ENCODE peak calls at places on chromosomes 1 and 21, in six cellular contexts. One of them, this sample, is unnamed. For H3K4me1 and H3K36me3, the result is how much of the 10 kb centered on the place peaks cover.

GRCh38 chr1:147214842-147215539 is 10.1 kb downstream of the FMO5 start:
- DNase-seq in psoas muscle: no peak
- DNase-seq in endothelial cell of umbilical vein: no peak
- DNase-seq in thoracic aorta: no peak
- DNase-seq in fibroblast of lung: no peak
- DNase-seq in cardiac muscle cell: peak
- DNase-seq in this sample: no peak

GRCh38 chr1:119962296-119962968 is 66.1 kb upstream of the ADAM30 start:
- DNase-seq in psoas muscle: no peak
- DNase-seq in endothelial cell of umbilical vein: no peak
- DNase-seq in thoracic aorta: no peak
- DNase-seq in fibroblast of lung: peak
- DNase-seq in cardiac muscle cell: peak
- DNase-seq in this sample: no peak

GRCh38 chr1:1434131-1434811 is 1.2 kb upstream of the VWA1 start:
- DNase-seq in psoas muscle: peak
- DNase-seq in endothelial cell of umbilical vein: no peak
- DNase-seq in thoracic aorta: no peak
- DNase-seq in fibroblast of lung: no peak
- DNase-seq in cardiac muscle cell: peak
- DNase-seq in this sample: no peak

GRCh38 chr1:64073705-64074104 is 129.7 kb upstream of the UBE2U start:
- DNase-seq in psoas muscle: no peak
- DNase-seq in endothelial cell of umbilical vein: no peak
- DNase-seq in thoracic aorta: no peak
- DNase-seq in fibroblast of lung: peak
- DNase-seq in cardiac muscle cell: no peak
- DNase-seq in this sample: no peak

GRCh38 chr1:246792603-246793002 is 68.4 kb downstream of the SCCPDH start:
- DNase-seq in psoas muscle: no peak
- DNase-seq in endothelial cell of umbilical vein: no peak
- DNase-seq in thoracic aorta: no peak
- DNase-seq in fibroblast of lung: no peak
- DNase-seq in cardiac muscle cell: no peak
- DNase-seq in this sample: no peak

GRCh38 chr1:245067257-245067656 is 87.5 kb upstream of the KIF26B start:
- DNase-seq in psoas muscle: no peak
- DNase-seq in endothelial cell of umbilical vein: no peak
- DNase-seq in thoracic aorta: no peak
- DNase-seq in fibroblast of lung: peak
- DNase-seq in cardiac muscle cell: peak
- DNase-seq in this sample: no peak

GRCh38 chr1:205507896-205508714 is 3.6 kb downstream of the CDK18 start:
- DNase-seq in psoas muscle: no peak
- DNase-seq in endothelial cell of umbilical vein: no peak
- DNase-seq in thoracic aorta: no peak
- DNase-seq in fibroblast of lung: no peak
- DNase-seq in cardiac muscle cell: no peak
- DNase-seq in this sample: no peak

GRCh38 chr21:39807738-39808137 is 59.5 kb upstream of the PCP4 start:
- DNase-seq in psoas muscle: no peak
- DNase-seq in endothelial cell of umbilical vein: no peak
- DNase-seq in thoracic aorta: no peak
- DNase-seq in fibroblast of lung: no peak
- DNase-seq in cardiac muscle cell: no peak
- DNase-seq in this sample: no peak

GRCh38 chr1:22053018-22053860 is 730 bp downstream of the CDC42 start:
- DNase-seq in psoas muscle: peak
- DNase-seq in endothelial cell of umbilical vein: peak
- DNase-seq in thoracic aorta: no peak
- DNase-seq in fibroblast of lung: peak
- DNase-seq in cardiac muscle cell: peak
- DNase-seq in this sample: peak

GRCh38 chr1:236914375-236914774 is 89.9 kb downstream of the MT1HL1 start:
- DNase-seq in psoas muscle: no peak
- DNase-seq in endothelial cell of umbilical vein: no peak
- DNase-seq in thoracic aorta: no peak
- DNase-seq in fibroblast of lung: no peak
- DNase-seq in cardiac muscle cell: no peak
- DNase-seq in this sample: no peak

GRCh38 chr21:36751383-36751782 is 52.5 kb downstream of the SIM2 start:
- DNase-seq in psoas muscle: no peak
- DNase-seq in endothelial cell of umbilical vein: no peak
- DNase-seq in thoracic aorta: no peak
- DNase-seq in fibroblast of lung: no peak
- DNase-seq in cardiac muscle cell: no peak
- DNase-seq in this sample: no peak

GRCh38 chr1:93061895-93062792 is 16.9 kb upstream of the MTF2 start:
- DNase-seq in psoas muscle: no peak
- DNase-seq in endothelial cell of umbilical vein: peak
- DNase-seq in thoracic aorta: no peak
- DNase-seq in fibroblast of lung: peak
- DNase-seq in cardiac muscle cell: peak
- DNase-seq in this sample: no peak

GRCh38 chr1:210378721-210379120 is 50.0 kb downstream of the HHAT start:
- DNase-seq in psoas muscle: no peak
- DNase-seq in endothelial cell of umbilical vein: no peak
- DNase-seq in thoracic aorta: no peak
- DNase-seq in fibroblast of lung: no peak
- DNase-seq in cardiac muscle cell: no peak
- DNase-seq in this sample: no peak

GRCh38 chr1:200784576-200784975 is 45.9 kb downstream of the CAMSAP2 start:
- DNase-seq in psoas muscle: no peak
- DNase-seq in endothelial cell of umbilical vein: no peak
- DNase-seq in thoracic aorta: no peak
- DNase-seq in fibroblast of lung: peak
- DNase-seq in cardiac muscle cell: no peak
- DNase-seq in this sample: no peak

GRCh38 chr1:89987170-89987819 is 7.6 kb upstream of the ZNF326 start:
- DNase-seq in psoas muscle: no peak
- DNase-seq in endothelial cell of umbilical vein: peak
- DNase-seq in thoracic aorta: no peak
- DNase-seq in fibroblast of lung: peak
- DNase-seq in cardiac muscle cell: peak
- DNase-seq in this sample: no peak

GRCh38 chr1:26471201-26471497 is 1.1 kb upstream of the HMGN2 start:
- DNase-seq in psoas muscle: no peak
- DNase-seq in endothelial cell of umbilical vein: no peak
- DNase-seq in thoracic aorta: no peak
- DNase-seq in fibroblast of lung: no peak
- DNase-seq in cardiac muscle cell: no peak
- DNase-seq in this sample: no peak

GRCh38 chr1:43789604-43790288 is 82.4 kb downstream of the ST3GAL3 start:
- DNase-seq in psoas muscle: no peak
- DNase-seq in endothelial cell of umbilical vein: no peak
- DNase-seq in thoracic aorta: no peak
- DNase-seq in fibroblast of lung: no peak
- DNase-seq in cardiac muscle cell: no peak
- DNase-seq in this sample: no peak

GRCh38 chr1:109655624-109656519 is at the start of gene GSTM4:
- DNase-seq in psoas muscle: peak
- DNase-seq in endothelial cell of umbilical vein: peak
- DNase-seq in thoracic aorta: peak
- DNase-seq in fibroblast of lung: peak
- DNase-seq in cardiac muscle cell: peak
- DNase-seq in this sample: peak

GRCh38 chr1:225467193-225468020 is 39.6 kb upstream of the LBR start:
- DNase-seq in psoas muscle: peak
- DNase-seq in endothelial cell of umbilical vein: peak
- DNase-seq in thoracic aorta: no peak
- DNase-seq in fibroblast of lung: no peak
- DNase-seq in cardiac muscle cell: peak
- DNase-seq in this sample: no peak

GRCh38 chr1:34645919-34646318 is 108.9 kb upstream of the GJB5 start:
- DNase-seq in psoas muscle: no peak
- DNase-seq in endothelial cell of umbilical vein: no peak
- DNase-seq in thoracic aorta: no peak
- DNase-seq in fibroblast of lung: no peak
- DNase-seq in cardiac muscle cell: no peak
- DNase-seq in this sample: no peak

GRCh38 chr1:18109756-18110597 is 2.4 kb downstream of the IGSF21 start:
- DNase-seq in psoas muscle: peak
- DNase-seq in endothelial cell of umbilical vein: no peak
- DNase-seq in thoracic aorta: no peak
- DNase-seq in fibroblast of lung: no peak
- DNase-seq in cardiac muscle cell: no peak
- DNase-seq in this sample: no peak

GRCh38 chr1:31712625-31713024 is 8.8 kb upstream of the COL16A1 start:
- DNase-seq in psoas muscle: no peak
- DNase-seq in endothelial cell of umbilical vein: peak
- DNase-seq in thoracic aorta: no peak
- DNase-seq in fibroblast of lung: peak
- DNase-seq in cardiac muscle cell: peak
- DNase-seq in this sample: no peak

GRCh38 chr1:178928985-178929384 is 58.1 kb upstream of the ANGPTL1 start:
- DNase-seq in psoas muscle: no peak
- DNase-seq in endothelial cell of umbilical vein: peak
- DNase-seq in thoracic aorta: no peak
- DNase-seq in fibroblast of lung: no peak
- DNase-seq in cardiac muscle cell: no peak
- DNase-seq in this sample: no peak

GRCh38 chr1:240526321-240526720 is 85.6 kb downstream of the GREM2 start:
- DNase-seq in psoas muscle: peak
- DNase-seq in endothelial cell of umbilical vein: no peak
- DNase-seq in thoracic aorta: no peak
- DNase-seq in fibroblast of lung: no peak
- DNase-seq in cardiac muscle cell: no peak
- DNase-seq in this sample: no peak

GRCh38 chr1:220925707-220926106 is 46.5 kb downstream of the HLX start:
- DNase-seq in psoas muscle: no peak
- DNase-seq in endothelial cell of umbilical vein: no peak
- DNase-seq in thoracic aorta: no peak
- DNase-seq in fibroblast of lung: no peak
- DNase-seq in cardiac muscle cell: peak
- DNase-seq in this sample: no peak

GRCh38 chr1:39890880-39891279 is 7.6 kb upstream of the TRIT1 start:
- DNase-seq in psoas muscle: no peak
- DNase-seq in endothelial cell of umbilical vein: no peak
- DNase-seq in thoracic aorta: no peak
- DNase-seq in fibroblast of lung: no peak
- DNase-seq in cardiac muscle cell: no peak
- DNase-seq in this sample: no peak
- H3K4me1 ChIP-seq in psoas muscle: under half
- H3K4me1 ChIP-seq in endothelial cell of umbilical vein: under half
- H3K4me1 ChIP-seq in thoracic aorta: under half
- H3K4me1 ChIP-seq in fibroblast of lung: under half
- H3K4me1 ChIP-seq in cardiac muscle cell: under half
- H3K4me1 ChIP-seq in this sample: under half

GRCh38 chr1:39841429-39841828 is 41.9 kb downstream of the TRIT1 start:
- DNase-seq in psoas muscle: no peak
- DNase-seq in endothelial cell of umbilical vein: no peak
- DNase-seq in thoracic aorta: no peak
- DNase-seq in fibroblast of lung: no peak
- DNase-seq in cardiac muscle cell: no peak
- DNase-seq in this sample: no peak

GRCh38 chr1:39840507-39840906 is 42.8 kb downstream of the TRIT1 start:
- DNase-seq in psoas muscle: no peak
- DNase-seq in endothelial cell of umbilical vein: no peak
- DNase-seq in thoracic aorta: no peak
- DNase-seq in fibroblast of lung: no peak
- DNase-seq in cardiac muscle cell: no peak
- DNase-seq in this sample: no peak

GRCh38 chr1:39842726-39843305 is 40.5 kb downstream of the TRIT1 start:
- DNase-seq in psoas muscle: no peak
- DNase-seq in endothelial cell of umbilical vein: no peak
- DNase-seq in thoracic aorta: no peak
- DNase-seq in fibroblast of lung: no peak
- DNase-seq in cardiac muscle cell: no peak
- DNase-seq in this sample: no peak

GRCh38 chr1:39839651-39840050 is 43.7 kb downstream of the TRIT1 start:
- DNase-seq in psoas muscle: no peak
- DNase-seq in endothelial cell of umbilical vein: no peak
- DNase-seq in thoracic aorta: no peak
- DNase-seq in fibroblast of lung: no peak
- DNase-seq in cardiac muscle cell: no peak
- DNase-seq in this sample: no peak

GRCh38 chr1:39842030-39842678 is 41.1 kb downstream of the TRIT1 start:
- DNase-seq in psoas muscle: no peak
- DNase-seq in endothelial cell of umbilical vein: no peak
- DNase-seq in thoracic aorta: no peak
- DNase-seq in fibroblast of lung: no peak
- DNase-seq in cardiac muscle cell: no peak
- DNase-seq in this sample: no peak
- H3K36me3 ChIP-seq in psoas muscle: half or more
- H3K36me3 ChIP-seq in endothelial cell of umbilical vein: under half
- H3K36me3 ChIP-seq in thoracic aorta: under half
- H3K36me3 ChIP-seq in fibroblast of lung: under half
- H3K36me3 ChIP-seq in cardiac muscle cell: half or more
- H3K36me3 ChIP-seq in this sample: half or more

GRCh38 chr1:218994615-218995014 is 179.1 kb upstream of the LYPLAL1 start:
- DNase-seq in psoas muscle: no peak
- DNase-seq in endothelial cell of umbilical vein: no peak
- DNase-seq in thoracic aorta: no peak
- DNase-seq in fibroblast of lung: no peak
- DNase-seq in cardiac muscle cell: no peak
- DNase-seq in this sample: no peak

GRCh38 chr1:219000606-219001005 is 173.1 kb upstream of the LYPLAL1 start:
- DNase-seq in psoas muscle: no peak
- DNase-seq in endothelial cell of umbilical vein: no peak
- DNase-seq in thoracic aorta: no peak
- DNase-seq in fibroblast of lung: no peak
- DNase-seq in cardiac muscle cell: no peak
- DNase-seq in this sample: no peak

GRCh38 chr1:219000005-219000404 is 173.7 kb upstream of the LYPLAL1 start:
- DNase-seq in psoas muscle: no peak
- DNase-seq in endothelial cell of umbilical vein: no peak
- DNase-seq in thoracic aorta: no peak
- DNase-seq in fibroblast of lung: no peak
- DNase-seq in cardiac muscle cell: no peak
- DNase-seq in this sample: no peak

GRCh38 chr1:218991089-218991488 is 182.6 kb upstream of the LYPLAL1 start:
- DNase-seq in psoas muscle: no peak
- DNase-seq in endothelial cell of umbilical vein: no peak
- DNase-seq in thoracic aorta: no peak
- DNase-seq in fibroblast of lung: no peak
- DNase-seq in cardiac muscle cell: no peak
- DNase-seq in this sample: no peak

DNA sequence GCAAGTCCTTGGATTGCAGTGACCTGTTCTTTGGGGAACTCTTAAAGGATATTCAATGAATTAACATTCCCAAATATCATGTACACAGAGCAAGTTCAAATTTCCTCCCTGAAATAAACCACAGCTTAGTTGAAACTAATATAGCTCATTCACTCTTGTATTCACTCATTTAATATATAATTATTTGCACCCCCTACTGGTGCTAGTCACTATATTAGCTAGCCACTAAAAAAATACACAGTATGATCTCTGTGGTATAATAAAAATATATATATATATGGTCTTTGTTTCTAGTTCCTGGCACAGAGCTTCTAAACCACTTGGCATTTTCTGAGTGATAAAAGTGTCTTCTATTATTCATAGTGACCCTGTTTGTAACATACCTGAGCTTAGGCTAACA is 177.3 kb upstream of the LYPLAL1 start:
- DNase-seq in psoas muscle: no peak
- DNase-seq in endothelial cell of umbilical vein: peak
- DNase-seq in thoracic aorta: no peak
- DNase-seq in fibroblast of lung: peak
- DNase-seq in cardiac muscle cell: no peak
- DNase-seq in this sample: no peak
- TF ChIP-seq CTCF in psoas muscle: no peak
- TF ChIP-seq CTCF in endothelial cell of umbilical vein: no peak
- TF ChIP-seq CTCF in thoracic aorta: no peak
- TF ChIP-seq CTCF in fibroblast of lung: no peak
- TF ChIP-seq CTCF in cardiac muscle cell: peak
- TF ChIP-seq CTCF in this sample: no peak

GRCh38 chr1:12208764-12209494 is 20.9 kb upstream of the VPS13D start:
- DNase-seq in psoas muscle: peak
- DNase-seq in endothelial cell of umbilical vein: peak
- DNase-seq in thoracic aorta: peak
- DNase-seq in fibroblast of lung: peak
- DNase-seq in cardiac muscle cell: peak
- DNase-seq in this sample: no peak
- H3K4me1 ChIP-seq in psoas muscle: under half
- H3K4me1 ChIP-seq in endothelial cell of umbilical vein: under half
- H3K4me1 ChIP-seq in thoracic aorta: under half
- H3K4me1 ChIP-seq in fibroblast of lung: under half
- H3K4me1 ChIP-seq in cardiac muscle cell: under half
- H3K4me1 ChIP-seq in this sample: under half

This sample was measured in ascending aorta.